ENCODE peak calls at places on chromosomes 5 and 9, in seven cellular contexts. N is A549, C is SK-N-SH, W is H1, T is GM12878, M is HepG2, E is K562. O is an unnamed sample.

GRCh38 chr5:149700347-149700746 is 29.8 kb upstream of the PPARGC1B start:
- DNase-seq in N (no peak), C (no peak), W (no peak), T (no peak), M (no peak), E (no peak), O (no peak)

GRCh38 chr5:5298068-5298633 is 124.3 kb upstream of the ICE1 start:
- DNase-seq in N (no peak), C (no peak), W (no peak), T (no peak), M (peak; percentile 74), E (no peak), O (no peak)

GRCh38 chr9:34046784-34047379 is 1.8 kb downstream of the UBAP2 start:
- DNase-seq in N (no peak), C (peak; percentile 24), W (no peak), T (peak; percentile 17), M (no peak), E (no peak), O (peak; percentile 10)

GRCh38 chr9:136803551-136804508 is 3.9 kb upstream of the RABL6 start:
- DNase-seq in N (no peak), C (no peak), W (no peak), T (no peak), M (no peak), E (no peak), O (no peak)

GRCh38 chr9:94586814-94587213 is 6.8 kb downstream of the FBP2 start:
- DNase-seq in N (no peak), C (no peak), W (no peak), T (no peak), M (no peak), E (no peak), O (peak; percentile 36)

GRCh38 chr9:121667214-121667613 is 15.8 kb downstream of the DAB2IP start:
- DNase-seq in N (no peak), C (no peak), W (no peak), T (no peak), M (no peak), E (no peak), O (no peak)

GRCh38 chr5:10578869-10579268 is 15.0 kb downstream of the ANKRD33B start:
- DNase-seq in N (no peak), C (no peak), W (no peak), T (peak; percentile 79), M (no peak), E (no peak), O (no peak)

GRCh38 chr9:124725068-124725452 is 46.1 kb downstream of the NR6A1 start:
- DNase-seq in N (no peak), C (no peak), W (no peak), T (no peak), M (peak; percentile 66), E (no peak), O (no peak)

GRCh38 chr9:113857875-113858274 is 18.2 kb upstream of the ZNF618 start:
- DNase-seq in N (no peak), C (no peak), W (no peak), T (no peak), M (no peak), E (no peak), O (peak; percentile 18)

GRCh38 chr9:134661299-134661698 is 19.7 kb downstream of the COL5A1 start:
- DNase-seq in N (no peak), C (no peak), W (no peak), T (no peak), M (no peak), E (no peak), O (no peak)

GRCh38 chr9:4235951-4236804 is 63.7 kb downstream of the GLIS3 start:
- DNase-seq in N (peak; percentile 89), C (no peak), W (no peak), T (no peak), M (peak; percentile 27), E (no peak), O (peak; percentile 62)

GRCh38 chr9:114006155-114006550 is 71.9 kb downstream of the AMBP start:
- DNase-seq in N (no peak), C (no peak), W (no peak), T (no peak), M (no peak), E (no peak), O (no peak)

GRCh38 chr9:134594376-134594941 is 47.1 kb upstream of the COL5A1 start:
- DNase-seq in N (no peak), C (no peak), W (no peak), T (no peak), M (no peak), E (no peak), O (no peak)

GRCh38 chr9:114588671-114589526 is 1.3 kb downstream of the ATP6V1G1 start:
- DNase-seq in N (no peak), C (no peak), W (no peak), T (no peak), M (no peak), E (no peak), O (peak; percentile 84)

GRCh38 chr5:74056789-74057164 is 430.8 kb downstream of the ARHGEF28 start:
- DNase-seq in N (peak; percentile 56), C (no peak), W (no peak), T (no peak), M (peak; percentile 9), E (peak; percentile 1), O (peak; percentile 33)

GRCh38 chr5:142100307-142100706 is 8.3 kb upstream of the NDFIP1 start:
- DNase-seq in N (no peak), C (no peak), W (no peak), T (no peak), M (no peak), E (no peak), O (no peak)

GRCh38 chr5:106822851-106823250 is 847.9 kb downstream of the EFNA5 start:
- DNase-seq in N (peak; percentile 30), C (no peak), W (no peak), T (no peak), M (no peak), E (no peak), O (no peak)

GRCh38 chr5:155259648-155260047 is 246.1 kb downstream of the KIF4B start:
- DNase-seq in N (no peak), C (no peak), W (no peak), T (no peak), M (no peak), E (no peak), O (no peak)

GRCh38 chr5:129345213-129345925 is 114.7 kb upstream of the ADAMTS19 start:
- DNase-seq in N (no peak), C (no peak), W (no peak), T (no peak), M (no peak), E (no peak), O (no peak)

GRCh38 chr5:141326088-141326854 is 4.0 kb upstream of the PCDHGA1 start:
- DNase-seq in N (peak; percentile 51), C (peak; percentile 74), W (no peak), T (no peak), M (peak; percentile 58), E (peak; percentile 86), O (peak; percentile 82)

GRCh38 chr5:157236423-157236822 is 29.5 kb upstream of the CYFIP2 start:
- DNase-seq in N (no peak), C (no peak), W (no peak), T (no peak), M (no peak), E (no peak), O (no peak)

GRCh38 chr9:88220652-88221051 is 82.4 kb upstream of the SPATA31C2 start:
- DNase-seq in N (no peak), C (no peak), W (no peak), T (no peak), M (no peak), E (no peak), O (no peak)

GRCh38 chr9:88218721-88219120 is 80.4 kb upstream of the SPATA31C2 start:
- DNase-seq in N (no peak), C (no peak), W (no peak), T (no peak), M (no peak), E (no peak), O (peak; percentile 80)

GRCh38 chr9:88224938-88225337 is 86.7 kb upstream of the SPATA31C2 start:
- DNase-seq in N (no peak), C (no peak), W (no peak), T (no peak), M (no peak), E (no peak), O (no peak)

GRCh38 chr9:88219601-88220000 is 81.3 kb upstream of the SPATA31C2 start:
- DNase-seq in N (no peak), C (no peak), W (no peak), T (no peak), M (no peak), E (no peak), O (no peak)

GRCh38 chr9:88221110-88221509 is 82.8 kb upstream of the SPATA31C2 start:
- DNase-seq in N (no peak), C (no peak), W (no peak), T (no peak), M (no peak), E (no peak), O (no peak)
- H3K4me2 ChIP-seq in N (no peak overlapping the region), C (no peak overlapping the region), W (no peak overlapping the region), T (no peak overlapping the region), M (no peak overlapping the region), E (no peak overlapping the region), O (no peak overlapping the region)

GRCh38 chr9:14652729-14653377 is 40.4 kb downstream of the ZDHHC21 start:
- DNase-seq in N (peak; percentile 31), C (peak; percentile 40), W (no peak), T (no peak), M (peak; percentile 70), E (peak; percentile 25), O (peak; percentile 24)
- TF ChIP-seq USF2 in N (no peak), C (no peak), W (no peak), T (no peak), M (no peak), E (no peak), O (no peak)

DNA sequence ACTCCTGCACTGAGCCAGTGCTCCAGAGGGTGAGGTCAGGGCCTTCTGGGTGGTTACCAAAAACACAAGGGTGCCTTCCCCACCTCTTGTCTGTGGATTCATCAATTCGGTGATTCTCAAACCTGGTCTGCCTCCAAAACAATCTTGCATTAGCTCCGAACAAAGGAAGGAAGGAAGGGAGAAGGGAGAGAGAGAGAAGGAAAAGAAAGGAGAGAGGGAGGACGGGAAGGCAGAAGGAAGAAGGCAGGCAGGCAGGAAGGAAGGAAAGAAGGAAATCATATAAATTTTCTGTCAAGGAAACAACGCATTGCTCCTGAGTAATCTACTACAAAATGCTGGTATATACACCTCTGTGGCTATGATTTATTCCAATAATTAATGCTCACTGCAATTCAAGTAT is 39.3 kb downstream of the MYO10 start:
- DNase-seq in N (no peak), C (no peak), W (no peak), T (no peak), M (no peak), E (no peak), O (no peak)
- H3K4me2 ChIP-seq in N (peak overlapping the region; percentile 91), C (peak overlapping the region; percentile 7), W (no peak overlapping the region), T (no peak overlapping the region), M (no peak overlapping the region), E (no peak overlapping the region), O (peak overlapping the region; percentile 31)

DNA sequence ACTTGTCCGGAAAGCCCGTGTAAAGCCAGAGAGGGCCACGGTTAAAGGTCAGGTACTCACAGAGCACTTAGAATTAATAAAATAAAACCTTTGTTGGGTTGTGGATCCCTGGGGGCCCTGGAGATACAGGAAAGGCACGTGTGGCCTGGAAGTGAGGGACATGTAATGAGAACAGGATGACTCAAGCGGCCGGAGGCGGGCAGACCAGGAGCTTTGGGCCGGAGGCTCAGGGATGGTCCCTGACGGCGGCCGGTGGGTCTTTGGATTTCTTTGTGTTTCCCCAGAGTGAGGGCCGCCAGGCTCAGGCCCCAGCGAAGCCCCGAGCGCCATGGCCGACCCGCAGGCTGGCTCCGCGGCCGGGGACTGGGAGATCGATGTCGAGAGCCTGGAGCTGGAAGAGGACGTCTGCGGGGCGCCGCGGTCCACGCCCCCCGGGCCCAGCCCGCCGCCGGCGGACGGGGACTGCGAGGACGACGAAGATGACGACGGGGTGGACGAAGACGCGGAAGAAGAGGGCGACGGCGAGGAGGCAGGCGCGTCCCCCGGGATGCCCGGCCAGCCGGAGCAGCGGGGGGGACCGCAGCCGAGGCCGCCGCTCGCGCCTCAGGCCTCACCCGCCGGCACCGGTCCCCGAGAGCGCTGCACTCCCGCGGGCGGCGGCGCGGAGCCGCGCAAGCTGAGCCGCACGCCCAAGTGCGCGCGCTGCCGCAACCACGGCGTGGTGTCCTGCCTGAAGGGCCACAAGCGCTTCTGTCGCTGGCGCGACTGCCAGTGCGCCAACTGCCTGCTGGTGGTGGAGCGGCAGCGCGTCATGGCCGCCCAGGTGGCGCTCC is 1.3 kb downstream of the DMRT2 start:
- DNase-seq in N (peak; percentile 65), C (no peak), W (no peak), T (no peak), M (no peak), E (no peak), O (no peak)
- TF ChIP-seq USF2 in N (no peak), C (no peak), W (no peak), T (no peak), M (no peak), E (no peak), O (no peak)